ENCODE peak calls at places on chromosomes 2 and 18, in seven cellular contexts. Q, G, W, H, T, B and I are unnamed samples.
A peak's percentile ranks its signal among the peaks of the same experiment; 100 is the strongest.

GRCh38 chr2:213451542-213452256 is 167.4 kb downstream of the SPAG16 start:
- DNase-seq in Q (no peak), G (no peak), W (no peak), H (no peak), T (no peak), B (peak; percentile 82), I (no peak)

GRCh38 chr2:205787761-205788160 is 105.5 kb downstream of the NRP2 start:
- DNase-seq in Q (no peak), G (no peak), W (peak; percentile 39), H (no peak), T (no peak), B (no peak), I (no peak)

GRCh38 chr2:150472122-150472899 is 15.2 kb downstream of the RND3 start:
- DNase-seq in Q (no peak), G (peak; percentile 67), W (peak; percentile 92), H (no peak), T (peak; percentile 48), B (peak; percentile 79), I (no peak)

GRCh38 chr2:98869868-98870267 is 66.2 kb downstream of the CRACDL start:
- DNase-seq in Q (no peak), G (no peak), W (no peak), H (peak; percentile 86), T (peak; percentile 81), B (peak; percentile 87), I (peak; percentile 49)

GRCh38 chr2:212145111-212145510 is 393.5 kb downstream of the ERBB4 start:
- DNase-seq in Q (no peak), G (no peak), W (no peak), H (no peak), T (peak; percentile 15), B (no peak), I (no peak)

GRCh38 chr18:34117319-34117718 is 107.4 kb downstream of the NOL4 start:
- DNase-seq in Q (no peak), G (no peak), W (no peak), H (no peak), T (no peak), B (no peak), I (no peak)

GRCh38 chr2:159094173-159094737 is 125.8 kb downstream of the TANC1 start:
- DNase-seq in Q (no peak), G (peak; percentile 46), W (no peak), H (peak; percentile 73), T (no peak), B (peak; percentile 81), I (no peak)

GRCh38 chr2:67716895-67717294 is 319.8 kb downstream of the ETAA1 start:
- DNase-seq in Q (no peak), G (no peak), W (no peak), H (no peak), T (peak; percentile 43), B (no peak), I (no peak)

GRCh38 chr18:13337369-13337768 is 118.8 kb downstream of the LDLRAD4 start:
- DNase-seq in Q (no peak), G (no peak), W (no peak), H (no peak), T (no peak), B (no peak), I (no peak)

GRCh38 chr2:10475811-10476660 is 27.9 kb upstream of the ODC1 start:
- DNase-seq in Q (no peak), G (no peak), W (no peak), H (peak; percentile 25), T (no peak), B (no peak), I (no peak)

GRCh38 chr2:37614061-37614802 is 57.2 kb downstream of the CDC42EP3 start:
- DNase-seq in Q (no peak), G (no peak), W (no peak), H (no peak), T (peak; percentile 45), B (no peak), I (peak; percentile 18)

GRCh38 chr2:137173514-137173913 is 408.2 kb downstream of the THSD7B start:
- DNase-seq in Q (no peak), G (peak; percentile 18), W (peak; percentile 22), H (no peak), T (peak; percentile 78), B (no peak), I (no peak)

GRCh38 chr2:111028720-111029119 is 92.0 kb upstream of the BCL2L11 start:
- DNase-seq in Q (no peak), G (no peak), W (no peak), H (no peak), T (peak; percentile 45), B (peak; percentile 59), I (no peak)

GRCh38 chr2:98936917-98937351 is 909 bp upstream of the CRACDL start:
- DNase-seq in Q (no peak), G (no peak), W (no peak), H (no peak), T (no peak), B (no peak), I (no peak)

DNA sequence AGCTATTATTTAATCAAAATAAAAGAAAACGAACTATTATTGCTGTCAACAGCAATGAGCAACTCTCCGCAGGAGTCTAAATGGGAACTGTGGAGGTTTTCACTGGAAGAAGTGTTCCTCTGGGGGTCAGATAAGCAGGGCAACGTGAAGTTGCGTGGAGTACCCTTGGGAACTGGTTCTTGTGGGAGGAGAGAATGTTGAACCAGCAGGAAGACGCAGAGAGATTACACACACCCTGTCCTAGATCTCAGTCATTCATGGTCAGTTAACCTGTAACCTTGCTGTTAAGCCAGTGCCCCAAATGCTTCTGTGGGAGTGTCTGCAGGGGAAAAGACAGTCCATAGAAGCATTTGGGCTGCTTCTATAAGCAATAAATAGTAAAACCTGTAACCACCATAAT is 20.4 kb upstream of the CABLES1 start:
- DNase-seq in Q (no peak), G (no peak), W (no peak), H (no peak), T (no peak), B (no peak), I (no peak)
- H3K27ac ChIP-seq in Q (peak overlapping the region; percentile 82), G (no peak overlapping the region), W (peak overlapping the region; percentile 78), H (peak overlapping the region; percentile 87), T (peak overlapping the region; percentile 95), B (no peak overlapping the region), I (no peak overlapping the region)

GRCh38 chr2:23351388-23352141 is 33.4 kb upstream of the KLHL29 start:
- DNase-seq in Q (no peak), G (peak; percentile 84), W (peak; percentile 68), H (peak; percentile 82), T (peak; percentile 69), B (peak; percentile 77), I (no peak)
- H3K27ac ChIP-seq in Q (no peak overlapping the region), G (peak overlapping the region; percentile 26), W (no peak overlapping the region), H (peak overlapping the region; percentile 90), T (no peak overlapping the region), B (no peak overlapping the region), I (no peak overlapping the region)

DNA sequence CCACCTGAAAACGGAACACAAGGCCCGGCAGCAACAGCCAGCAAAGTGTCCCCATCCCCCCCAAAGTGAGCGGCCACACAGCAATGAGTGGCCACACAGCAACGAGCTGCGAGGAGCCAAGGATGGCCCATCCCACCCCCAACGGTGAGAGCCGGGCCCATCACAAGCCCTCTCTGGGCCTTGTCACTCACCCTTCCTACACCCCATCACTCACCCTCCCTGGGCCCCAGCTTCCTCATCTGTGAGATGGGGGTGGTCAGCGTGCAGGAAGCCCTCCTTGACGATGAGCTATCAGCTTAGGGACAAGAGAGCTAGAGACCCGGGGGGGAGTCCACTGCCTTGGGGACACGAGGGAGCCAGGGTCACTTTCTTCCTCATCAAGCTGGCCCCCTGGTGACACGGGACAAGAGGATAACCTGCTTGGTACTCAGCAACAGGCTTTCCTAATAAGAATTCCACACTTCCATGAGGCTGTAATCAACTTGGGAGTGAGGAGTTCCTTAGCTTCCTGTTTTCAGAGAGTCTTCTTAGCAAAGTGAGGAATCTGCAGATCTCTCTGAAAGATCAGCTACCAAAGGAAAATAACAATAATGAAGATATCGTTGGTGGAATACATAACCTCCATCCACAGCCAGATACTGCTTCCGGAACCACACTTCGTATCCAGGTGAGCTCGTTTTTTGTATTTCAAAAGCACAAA is 92.7 kb downstream of the HDAC4 start:
- DNase-seq in Q (no peak), G (peak; percentile 18), W (no peak), H (peak; percentile 38), T (no peak), B (no peak), I (no peak)
- H3K27ac ChIP-seq in Q (no peak overlapping the region), G (no peak overlapping the region), W (peak overlapping the region; percentile 68), H (peak overlapping the region; percentile 61), T (no peak overlapping the region), B (peak overlapping the region; percentile 43), I (no peak overlapping the region)

GRCh38 chr2:25286025-25286400 is 55.7 kb downstream of the DNMT3A start:
- DNase-seq in Q (no peak), G (no peak), W (no peak), H (no peak), T (no peak), B (peak; percentile 39), I (no peak)
- H3K27ac ChIP-seq in Q (no peak overlapping the region), G (no peak overlapping the region), W (no peak overlapping the region), H (peak overlapping the region; percentile 61), T (no peak overlapping the region), B (peak overlapping the region; percentile 13), I (no peak overlapping the region)

GRCh38 chr18:55395811-55396210 is 192.2 kb downstream of the TCF4 start:
- DNase-seq in Q (no peak), G (no peak), W (no peak), H (no peak), T (no peak), B (no peak), I (no peak)
- H3K27ac ChIP-seq in Q (peak overlapping the region; percentile 12), G (no peak overlapping the region), W (no peak overlapping the region), H (peak overlapping the region; percentile 28), T (no peak overlapping the region), B (no peak overlapping the region), I (no peak overlapping the region)

GRCh38 chr2:101710036-101710689 is 12.7 kb downstream of the MAP4K4 start:
- DNase-seq in Q (no peak), G (no peak), W (peak; percentile 50), H (no peak), T (peak; percentile 60), B (no peak), I (no peak)
- H3K27ac ChIP-seq in Q (no peak overlapping the region), G (no peak overlapping the region), W (no peak overlapping the region), H (peak overlapping the region; percentile 23), T (no peak overlapping the region), B (no peak overlapping the region), I (peak overlapping the region; percentile 29)

DNA sequence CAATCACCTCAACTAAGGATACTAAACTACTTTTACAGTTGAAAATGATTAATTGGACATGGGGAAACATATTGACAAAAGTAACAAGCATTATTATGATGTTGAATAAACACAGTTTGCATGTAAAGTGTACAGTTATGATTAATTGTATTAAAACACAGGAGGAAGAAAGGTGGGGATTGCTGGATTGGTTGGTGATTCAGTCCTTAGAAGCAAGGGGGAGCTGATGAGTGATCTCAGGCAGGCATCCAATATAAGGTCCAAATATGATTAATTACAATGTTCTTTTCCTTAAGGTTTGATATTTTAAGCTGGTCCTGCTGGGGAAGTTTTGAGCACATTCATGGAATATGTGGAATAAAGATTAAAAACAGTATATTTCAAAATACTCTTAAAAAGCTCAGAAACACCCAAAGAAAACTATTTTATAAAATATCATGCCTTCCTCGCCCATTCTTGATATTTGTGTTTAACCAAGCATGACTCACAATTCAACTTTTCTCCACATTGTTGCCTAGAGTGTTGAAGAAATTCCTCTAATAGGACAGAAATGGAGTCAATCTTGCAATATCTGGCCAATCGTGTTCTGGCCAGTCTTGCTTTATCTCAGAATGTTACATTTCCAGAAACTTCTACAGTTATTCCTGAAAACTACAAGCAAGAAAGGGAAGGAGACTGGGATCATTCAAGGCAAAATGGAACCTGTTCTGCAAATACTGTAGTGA is 268.2 kb downstream of the RPIA start:
- DNase-seq in Q (no peak), G (no peak), W (no peak), H (no peak), T (peak; percentile 20), B (no peak), I (no peak)
- H3K27ac ChIP-seq in Q (no peak overlapping the region), G (no peak overlapping the region), W (no peak overlapping the region), H (no peak overlapping the region), T (no peak overlapping the region), B (no peak overlapping the region), I (no peak overlapping the region)

GRCh38 chr2:105750735-105751134 is 6.0 kb downstream of the NCK2 start:
- DNase-seq in Q (no peak), G (no peak), W (no peak), H (no peak), T (no peak), B (no peak), I (no peak)
- H3K27ac ChIP-seq in Q (no peak overlapping the region), G (no peak overlapping the region), W (no peak overlapping the region), H (no peak overlapping the region), T (no peak overlapping the region), B (no peak overlapping the region), I (no peak overlapping the region)